ENCODE peak calls at places on chromosomes 6 and 20, in five cellular contexts. T is left cardiac atrium, N is H7, A is amniotic stem cell, S is NCI-H82. M is an unnamed sample.

GRCh38 chr6:30712441-30712840 is 4.6 kb downstream of the MDC1 start:
- DNase-seq in T (no peak), N (no peak), A (no peak), S (no peak), M (no peak)

GRCh38 chr6:16925461-16925860 is 164.2 kb upstream of the ATXN1 start:
- DNase-seq in T (no peak), N (no peak), A (no peak), S (no peak), M (no peak)

GRCh38 chr6:70280462-70280861 is 22.4 kb downstream of the COL9A1 start:
- DNase-seq in T (peak), N (peak), A (no peak), S (no peak), M (no peak)

GRCh38 chr6:20409427-20409971 is 7.8 kb downstream of the E2F3 start:
- DNase-seq in T (no peak), N (no peak), A (no peak), S (no peak), M (no peak)

GRCh38 chr6:139050770-139051313 is 22.3 kb downstream of the ABRACL start:
- DNase-seq in T (no peak), N (no peak), A (no peak), S (no peak), M (no peak)

GRCh38 chr20:46975976-46976375 is 81.3 kb downstream of the EYA2 start:
- DNase-seq in T (no peak), N (no peak), A (no peak), S (no peak), M (no peak)

GRCh38 chr6:31116661-31117385 is 2.2 kb downstream of the PSORS1C1 start:
- DNase-seq in T (peak), N (no peak), A (no peak), S (no peak), M (no peak)

GRCh38 chr20:9306521-9306920 is 207.9 kb upstream of the LAMP5 start:
- DNase-seq in T (no peak), N (no peak), A (peak), S (no peak), M (peak)

GRCh38 chr6:138162104-138162946 is 586 bp downstream of the ARFGEF3 start:
- DNase-seq in T (peak), N (peak), A (no peak), S (peak), M (no peak)

GRCh38 chr20:46060301-46060881 is 29.4 kb downstream of the NCOA5 start:
- DNase-seq in T (no peak), N (no peak), A (no peak), S (no peak), M (no peak)

GRCh38 chr6:97305676-97306075 is 22.7 kb upstream of the MMS22L start:
- DNase-seq in T (no peak), N (peak), A (no peak), S (no peak), M (no peak)

GRCh38 chr6:22877946-22878705 is 308.8 kb downstream of the HDGFL1 start:
- DNase-seq in T (no peak), N (peak), A (peak), S (no peak), M (peak)

GRCh38 chr20:19628570-19629134 is 129.4 kb upstream of the RIN2 start:
- DNase-seq in T (peak), N (peak), A (no peak), S (peak), M (peak)

GRCh38 chr6:133888931-133889556 is at the start of gene TCF21:
- DNase-seq in T (peak), N (peak), A (peak), S (no peak), M (peak)

GRCh38 chr6:45513331-45513730 is 135.6 kb upstream of the SUPT3H start:
- DNase-seq in T (no peak), N (peak), A (no peak), S (no peak), M (no peak)

GRCh38 chr6:152267967-152268845 is 369.0 kb downstream of the SYNE1 start:
- DNase-seq in T (no peak), N (peak), A (no peak), S (peak), M (no peak)

GRCh38 chr6:168117942-168118341 is 38.9 kb upstream of the FRMD1 start:
- DNase-seq in T (no peak), N (peak), A (no peak), S (no peak), M (no peak)

GRCh38 chr20:17685168-17685567 is 3.1 kb upstream of the RRBP1 start:
- DNase-seq in T (no peak), N (no peak), A (no peak), S (no peak), M (no peak)

GRCh38 chr20:49320460-49320859 is 42.6 kb upstream of the ZNFX1 start:
- DNase-seq in T (no peak), N (peak), A (no peak), S (peak), M (no peak)

GRCh38 chr6:45495404-45496084 is 117.8 kb upstream of the SUPT3H start:
- DNase-seq in T (no peak), N (no peak), A (no peak), S (no peak), M (no peak)

GRCh38 chr6:2502096-2502997 is 248.4 kb downstream of the MYLK4 start:
- DNase-seq in T (no peak), N (peak), A (no peak), S (no peak), M (no peak)

M was measured in AG04450.